ENCODE peak calls at places on chromosome 4, in nine cellular contexts. K is MM.1S, D is PC-3, C is SK-N-SH, W is HCT116, J is neural progenitor cell, Z is GM23248, Q is GM23338, E is hepatocyte. O is an unnamed sample.

GRCh38 chr4:74716436-74716765 is 77.9 kb downstream of the BTC start:
- DNase-seq in C (no peak), Q (no peak), K (peak), E (no peak), J (no peak), W (no peak), Z (no peak), D (no peak), O (no peak)

GRCh38 chr4:96016615-96017299 is 176.9 kb downstream of the PDHA2 start:
- DNase-seq in Z (no peak), W (no peak), E (peak), D (peak), C (no peak), J (no peak), Q (no peak), K (peak), O (no peak)

GRCh38 chr4:8403173-8403753 is 37.3 kb downstream of the ACOX3 start:
- DNase-seq in J (peak), Z (peak), D (peak), Q (peak), C (peak), K (peak), E (peak), W (peak), O (peak)

GRCh38 chr4:24278693-24279092 is 305.7 kb downstream of the DHX15 start:
- DNase-seq in D (no peak), Q (no peak), K (no peak), E (peak), C (no peak), J (no peak), Z (no peak), W (no peak), O (no peak)

GRCh38 chr4:87108142-87108546 is 112.3 kb downstream of the KLHL8 start:
- DNase-seq in D (peak), Z (peak), C (peak), W (peak), J (no peak), K (no peak), E (peak), Q (no peak), O (no peak)

GRCh38 chr4:152937535-152938236 is 1.6 kb downstream of the FHDC1 start:
- DNase-seq in E (peak), D (no peak), K (peak), Z (peak), C (peak), W (no peak), Q (peak), J (peak), O (no peak)

GRCh38 chr4:173301518-173302201 is 32.5 kb downstream of the HMGB2 start:
- DNase-seq in J (peak), Z (peak), W (peak), C (peak), Q (peak), K (peak), D (peak), E (peak), O (peak)

GRCh38 chr4:139665079-139665689 is 435 bp upstream of the MGST2 start:
- DNase-seq in Q (no peak), D (no peak), W (no peak), K (no peak), J (no peak), C (no peak), E (no peak), Z (no peak), O (no peak)

GRCh38 chr4:8647094-8647570 is 54.6 kb downstream of the CPZ start:
- DNase-seq in W (no peak), Z (no peak), D (no peak), J (no peak), C (no peak), Q (no peak), K (no peak), E (no peak), O (no peak)

GRCh38 chr4:69718376-69719293 is 41.8 kb downstream of the SULT1B1 start:
- DNase-seq in Z (peak), Q (peak), E (no peak), D (peak), W (no peak), C (no peak), J (no peak), K (no peak), O (no peak)

GRCh38 chr4:149264093-149264733 is 551.4 kb downstream of the IQCM start:
- DNase-seq in C (peak), D (peak), K (peak), Q (peak), Z (peak), J (peak), E (peak), W (peak), O (peak)

GRCh38 chr4:8688041-8688907 is 95.7 kb downstream of the CPZ start:
- DNase-seq in Z (peak), K (peak), D (peak), C (peak), E (peak), W (peak), J (peak), Q (peak), O (no peak)

GRCh38 chr4:14404730-14405129 is 597.6 kb upstream of the CPEB2 start:
- DNase-seq in W (no peak), D (no peak), J (no peak), Q (no peak), C (no peak), Z (no peak), K (no peak), E (no peak), O (no peak)

GRCh38 chr4:13102344-13102743 is 381.8 kb downstream of the RAB28 start:
- DNase-seq in D (no peak), Z (no peak), C (no peak), K (no peak), E (no peak), Q (no peak), W (no peak), J (no peak), O (no peak)
- TF ChIP-seq EZH2phosphoT487 in D (no peak), Z (no peak), C (no peak), K (no peak), E (no peak), Q (no peak), W (no peak), J (no peak), O (no peak)

GRCh38 chr4:148007789-148008188 is 275.9 kb downstream of the ARHGAP10 start:
- DNase-seq in Q (no peak), W (no peak), K (no peak), J (no peak), C (no peak), D (no peak), Z (no peak), E (no peak), O (no peak)

GRCh38 chr4:148007303-148007702 is 275.4 kb downstream of the ARHGAP10 start:
- DNase-seq in W (peak), E (peak), K (no peak), Z (peak), Q (no peak), J (no peak), D (peak), C (no peak), O (no peak)

GRCh38 chr4:148006025-148006424 is 274.1 kb downstream of the ARHGAP10 start:
- DNase-seq in D (no peak), C (no peak), Z (no peak), J (no peak), W (no peak), K (no peak), E (no peak), Q (no peak), O (no peak)

DNA sequence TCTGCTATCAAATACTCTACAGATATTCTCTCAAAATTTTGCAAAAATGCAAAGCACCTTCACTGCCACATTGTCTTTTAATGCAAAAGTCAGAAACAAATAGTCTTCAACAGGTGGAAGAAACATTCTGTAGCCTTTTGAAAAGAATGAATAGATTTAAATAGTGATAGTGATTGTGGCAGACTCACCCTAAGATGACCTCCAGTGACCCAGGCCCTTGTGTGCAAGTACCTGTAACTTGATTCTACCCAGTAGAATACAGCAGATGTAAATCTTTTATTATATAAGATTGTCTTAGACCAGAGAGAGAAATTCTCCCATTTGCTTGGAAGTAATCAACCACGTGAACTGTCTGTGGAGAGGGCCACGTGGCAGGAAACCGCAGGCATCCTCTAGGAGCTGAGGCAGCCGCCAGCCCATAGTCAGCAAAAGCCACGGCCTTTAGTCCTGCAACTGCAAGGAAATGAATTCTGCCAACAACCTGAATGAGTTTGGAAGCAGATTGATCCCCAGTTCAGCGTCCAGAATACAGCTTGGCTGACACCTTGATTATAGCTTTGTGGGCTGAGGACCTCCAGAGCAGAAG is 272.4 kb downstream of the ARHGAP10 start:
- DNase-seq in K (no peak), W (no peak), Q (no peak), E (no peak), J (no peak), Z (no peak), C (no peak), D (no peak), O (no peak)
- TF ChIP-seq EZH2phosphoT487 in K (no peak), W (no peak), Q (no peak), E (no peak), J (no peak), Z (no peak), C (no peak), D (no peak), O (no peak)

DNA sequence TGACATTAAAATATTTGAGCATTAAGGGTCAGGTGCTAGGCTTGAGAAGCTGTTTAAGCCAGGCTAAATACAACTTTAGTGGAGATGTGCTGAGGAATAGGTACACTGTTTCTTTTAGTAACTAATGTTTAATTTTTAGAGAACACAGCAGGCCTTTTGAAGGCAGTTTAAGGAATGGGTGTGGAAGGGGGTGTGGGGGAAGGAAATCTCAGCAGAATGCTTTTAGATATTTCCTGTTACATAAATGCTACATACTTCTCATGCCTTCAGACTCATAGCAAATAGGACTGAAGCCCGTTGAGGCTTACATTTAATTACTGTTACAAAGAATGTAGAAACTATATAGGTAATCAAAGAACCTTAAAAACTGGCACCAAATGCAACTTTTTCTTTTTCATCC is 66.3 kb downstream of the WWC2 start:
- DNase-seq in Q (no peak), C (no peak), D (peak), Z (peak), W (no peak), K (no peak), J (no peak), E (no peak), O (no peak)
- TF ChIP-seq EZH2phosphoT487 in Q (no peak), C (no peak), D (no peak), Z (no peak), W (no peak), K (no peak), J (no peak), E (no peak), O (no peak)

GRCh38 chr4:147060171-147060931 is 114.7 kb upstream of the TTC29 start:
- DNase-seq in K (no peak), W (no peak), D (no peak), E (no peak), Q (no peak), C (no peak), J (peak), Z (peak), O (no peak)
- TF ChIP-seq EZH2phosphoT487 in K (no peak), W (no peak), D (no peak), E (no peak), Q (no peak), C (no peak), J (no peak), Z (peak), O (no peak)

GRCh38 chr4:17339376-17339775 is 172.5 kb downstream of the QDPR start:
- DNase-seq in Q (no peak), D (no peak), Z (no peak), K (no peak), W (no peak), C (no peak), J (no peak), E (no peak), O (no peak)

GRCh38 chr4:17336069-17336468 is 175.8 kb downstream of the QDPR start:
- DNase-seq in W (no peak), E (no peak), Z (no peak), K (no peak), C (no peak), D (no peak), Q (no peak), J (no peak), O (no peak)

GRCh38 chr4:17336986-17337385 is 174.9 kb downstream of the QDPR start:
- DNase-seq in J (no peak), E (no peak), Z (no peak), W (no peak), D (no peak), K (no peak), C (no peak), Q (no peak), O (no peak)

GRCh38 chr4:17335371-17335770 is 176.5 kb downstream of the QDPR start:
- DNase-seq in Q (no peak), J (no peak), C (no peak), E (no peak), W (no peak), Z (no peak), D (no peak), K (no peak), O (no peak)

DNA sequence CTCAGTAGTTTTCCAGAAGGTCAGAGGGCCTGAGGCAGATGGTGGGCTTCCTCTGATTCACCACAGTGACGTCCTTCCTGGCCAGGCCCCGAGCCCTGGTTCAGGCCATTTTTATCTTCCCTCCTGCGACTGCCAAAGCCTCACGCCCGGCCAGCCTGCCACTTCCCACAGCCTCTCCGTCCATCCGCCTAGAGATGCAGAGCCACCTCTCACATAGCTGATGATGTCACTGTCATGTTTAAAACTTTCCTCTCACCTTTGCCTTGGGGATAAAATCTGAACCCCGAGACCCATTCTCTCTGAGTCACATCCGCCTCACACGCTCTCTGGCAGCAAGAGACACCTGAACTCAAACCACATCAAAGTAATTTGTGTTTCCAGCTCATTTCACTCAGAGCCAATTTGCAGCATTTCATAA is 175.4 kb downstream of the QDPR start:
- DNase-seq in E (no peak), J (no peak), Z (no peak), K (peak), C (no peak), Q (no peak), D (no peak), W (peak), O (peak)
- TF ChIP-seq EZH2phosphoT487 in E (no peak), J (no peak), Z (no peak), K (no peak), C (no peak), Q (no peak), D (no peak), W (no peak), O (no peak)

GRCh38 chr4:5524900-5525299 is 183.5 kb downstream of the EVC2 start:
- DNase-seq in C (peak), K (no peak), D (no peak), E (no peak), J (no peak), Z (peak), Q (peak), W (no peak), O (no peak)
- TF ChIP-seq EZH2phosphoT487 in C (no peak), K (no peak), D (no peak), E (no peak), J (no peak), Z (no peak), Q (no peak), W (no peak), O (no peak)

GRCh38 chr4:112296949-112297483 is at the start of gene ALPK1:
- DNase-seq in Z (peak), E (peak), C (peak), Q (no peak), D (peak), K (peak), W (peak), J (no peak), O (peak)
- TF ChIP-seq EZH2phosphoT487 in Z (no peak), E (no peak), C (no peak), Q (no peak), D (no peak), K (no peak), W (no peak), J (no peak), O (no peak)

GRCh38 chr4:187668683-187669082 is 326.9 kb upstream of the ZFP42 start:
- DNase-seq in D (peak), Q (no peak), W (no peak), Z (peak), E (no peak), K (no peak), J (no peak), C (no peak), O (no peak)
- TF ChIP-seq EZH2phosphoT487 in D (no peak), Q (no peak), W (no peak), Z (no peak), E (no peak), K (no peak), J (no peak), C (no peak), O (no peak)